ENCODE peak calls at places on chromosomes 16 and 17, in four cellular contexts. R is HepG2, B is K562, X is WTC11. G is an unnamed sample.

GRCh38 chr16:74092336-74092735 is 204.3 kb upstream of the PSMD7 start:
- DNase-seq in B (no peak), R (no peak), X (no peak), G (no peak)

GRCh38 chr17:1967092-1967662 is 58.0 kb downstream of the RTN4RL1 start:
- DNase-seq in B (no peak), X (peak; percentile 70), R (no peak), G (no peak)

GRCh38 chr17:5587431-5588032 is 3.2 kb upstream of the NLRP1 start:
- DNase-seq in X (no peak), B (peak; percentile 73), R (peak; percentile 81), G (peak; percentile 72)

GRCh38 chr17:18944646-18945045 is 7.3 kb upstream of the SLC5A10 start:
- DNase-seq in B (no peak), R (no peak), X (no peak), G (no peak)

GRCh38 chr16:24674877-24675276 is 54.6 kb upstream of the TNRC6A start:
- DNase-seq in X (no peak), B (no peak), R (no peak), G (no peak)

GRCh38 chr16:74322301-74322710 is 25.7 kb downstream of the PSMD7 start:
- DNase-seq in X (no peak), R (no peak), B (no peak), G (no peak)

GRCh38 chr17:43319293-43320124 is 79.3 kb upstream of the ARL4D start:
- DNase-seq in B (no peak), R (no peak), X (no peak), G (no peak)

GRCh38 chr16:76784530-76784929 is 406.5 kb upstream of the MON1B start:
- DNase-seq in X (no peak), R (no peak), B (no peak), G (no peak)

GRCh38 chr17:39929657-39930407 is 2.3 kb downstream of the LRRC3C start:
- DNase-seq in B (no peak), X (no peak), R (peak; percentile 62), G (no peak)

GRCh38 chr16:83932304-83932703 is 20.7 kb upstream of the OSGIN1 start:
- DNase-seq in B (no peak), R (no peak), X (no peak), G (no peak)

GRCh38 chr16:83931556-83931955 is 21.5 kb upstream of the OSGIN1 start:
- DNase-seq in X (no peak), R (no peak), B (no peak), G (no peak)

GRCh38 chr16:83934684-83934977 is 18.4 kb upstream of the OSGIN1 start:
- DNase-seq in B (no peak), R (no peak), X (no peak), G (no peak)

GRCh38 chr16:83933885-83934683 is 19.0 kb upstream of the OSGIN1 start:
- DNase-seq in R (no peak), X (no peak), B (no peak), G (no peak)

DNA sequence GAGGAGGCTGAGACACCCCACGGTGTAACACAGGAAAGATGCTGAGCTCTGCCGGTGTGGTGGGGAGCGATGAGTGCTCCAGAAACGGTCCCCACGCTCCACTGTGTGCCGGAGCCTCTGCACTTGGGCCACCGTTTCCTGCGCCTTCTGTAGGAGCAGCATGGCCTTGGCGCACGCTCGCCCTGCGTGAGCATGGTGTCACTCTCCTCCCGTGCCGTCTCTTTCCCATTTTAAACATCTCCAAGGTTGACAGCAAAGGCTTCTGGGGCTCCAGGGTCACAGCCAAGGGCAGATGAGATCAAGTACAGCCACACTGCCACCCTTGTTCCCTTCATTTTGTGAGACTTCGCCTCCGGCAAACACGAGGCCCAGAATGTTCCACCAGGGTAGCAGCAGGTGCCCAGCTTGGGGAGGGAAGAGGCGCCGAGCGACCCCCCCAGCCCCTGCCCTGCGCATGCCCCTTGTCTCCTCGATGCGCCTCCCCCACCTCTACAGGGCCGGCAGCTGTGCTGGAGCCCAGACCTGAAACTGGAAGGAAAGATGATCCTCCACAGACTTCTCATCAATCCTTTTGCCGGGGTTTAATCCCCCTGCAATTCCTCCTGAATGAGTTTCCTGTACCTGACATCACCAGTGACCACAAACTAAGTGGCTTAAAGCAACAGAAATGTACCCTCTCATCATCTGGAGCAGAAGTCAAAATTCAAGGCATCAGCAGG is 19.9 kb upstream of the OSGIN1 start:
- DNase-seq in X (no peak), R (no peak), B (no peak), G (no peak)
- TF ChIP-seq ELF4 in X (no peak), R (no peak), B (no peak), G (no peak)

DNA sequence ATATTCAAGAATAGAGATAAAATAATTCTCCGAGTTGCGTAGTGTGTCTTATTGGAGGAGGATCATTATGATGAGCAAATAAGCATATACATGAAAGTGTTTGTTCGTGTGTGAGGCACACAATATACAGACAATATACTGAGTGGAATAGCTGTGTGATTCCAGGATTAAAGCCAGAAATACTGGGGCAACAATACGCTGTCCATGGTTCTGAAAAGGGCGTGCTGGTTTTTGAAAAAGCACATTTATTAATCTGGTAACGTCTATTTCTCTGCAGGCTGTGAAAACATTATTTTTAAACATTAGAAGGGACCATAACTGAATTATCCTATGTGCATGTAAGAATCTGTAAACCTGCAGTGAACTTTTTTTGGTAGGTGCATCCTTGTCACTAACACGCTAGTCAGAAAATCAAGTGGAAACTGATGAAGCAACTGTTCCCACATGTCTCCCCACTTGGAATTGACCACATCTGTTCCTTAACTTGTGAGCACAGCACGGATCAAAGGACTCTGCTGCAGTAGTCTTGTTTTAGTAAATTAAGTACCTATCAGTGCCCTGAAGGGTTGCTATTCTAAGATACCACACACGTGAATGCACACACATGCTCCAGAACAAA is 346.0 kb downstream of the GRIN2A start:
- DNase-seq in R (no peak), B (peak; percentile 25), X (no peak), G (peak; percentile 16)
- TF ChIP-seq ELF4 in R (no peak), B (no peak), X (no peak), G (no peak)

GRCh38 chr17:79478051-79478461 is 132.8 kb downstream of the RBFOX3 start:
- DNase-seq in R (no peak), X (no peak), B (peak; percentile 16), G (no peak)

GRCh38 chr17:79469646-79470045 is 141.2 kb downstream of the RBFOX3 start:
- DNase-seq in B (no peak), X (no peak), R (no peak), G (no peak)

GRCh38 chr17:79473836-79474204 is 137.0 kb downstream of the RBFOX3 start:
- DNase-seq in X (no peak), B (no peak), R (no peak), G (no peak)

GRCh38 chr17:79476074-79476473 is 134.8 kb downstream of the RBFOX3 start:
- DNase-seq in B (peak; percentile 11), X (no peak), R (no peak), G (no peak)

GRCh38 chr17:79473111-79473835 is 137.6 kb downstream of the RBFOX3 start:
- DNase-seq in B (peak; percentile 76), R (peak; percentile 39), X (no peak), G (no peak)
- TF ChIP-seq ELF4 in B (no peak), R (no peak), X (no peak), G (no peak)

DNA sequence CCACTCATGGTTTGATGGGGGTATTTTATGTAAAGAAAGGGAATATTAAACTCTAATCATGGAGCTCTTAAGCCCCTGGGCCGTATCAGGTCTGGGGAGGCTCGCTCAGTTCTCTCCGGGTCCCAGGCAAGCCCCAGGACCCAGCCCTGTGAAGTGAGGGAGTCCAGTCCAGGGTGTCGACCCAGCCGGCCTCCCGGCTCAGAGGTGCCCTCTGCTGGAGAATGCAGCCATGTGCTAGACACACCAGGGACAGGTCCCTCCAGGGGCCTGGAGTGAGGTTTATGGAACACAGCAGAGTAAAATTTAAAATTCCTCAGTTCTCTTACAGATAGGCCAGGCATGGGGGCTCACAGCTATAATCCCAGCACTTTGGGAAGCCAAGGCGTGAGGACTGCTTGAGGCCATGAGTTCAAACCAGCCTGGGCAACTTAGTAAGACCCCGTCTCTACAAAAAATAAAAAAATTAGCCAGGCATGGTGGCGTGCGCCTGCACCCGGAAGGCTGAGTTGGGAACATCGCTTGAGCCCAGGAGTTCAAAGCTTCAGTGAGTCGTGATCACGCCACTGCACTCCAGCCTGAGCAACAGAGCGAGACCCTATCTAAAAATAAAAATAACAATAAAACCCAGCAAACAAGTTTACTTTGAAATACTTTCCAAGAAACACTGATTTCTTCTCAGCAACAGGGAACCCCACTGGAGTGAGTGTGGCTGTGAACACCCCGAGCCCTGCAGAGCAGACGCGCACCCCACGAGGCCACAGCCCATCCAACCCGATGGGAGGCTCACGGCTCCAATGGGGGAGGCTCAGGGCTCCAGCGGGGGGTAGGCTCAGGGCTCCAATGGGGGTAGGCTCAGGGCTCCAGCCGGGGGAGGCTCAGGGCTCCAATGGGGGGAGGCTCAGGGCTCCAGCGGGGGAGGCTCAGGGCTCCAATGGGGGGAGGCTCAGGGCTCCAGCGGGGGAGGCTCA is 72.2 kb downstream of the ZNF778 start:
- DNase-seq in R (peak; percentile 73), X (peak; percentile 91), B (peak; percentile 84), G (peak; percentile 95)
- TF ChIP-seq ELF4 in R (no peak), X (no peak), B (no peak), G (no peak)

GRCh38 chr17:50657627-50658026 is 22.9 kb downstream of the ABCC3 start:
- DNase-seq in R (no peak), B (no peak), X (no peak), G (no peak)

GRCh38 chr17:50660042-50660886 is 25.6 kb downstream of the ABCC3 start:
- DNase-seq in B (peak; percentile 56), X (no peak), R (peak; percentile 90), G (no peak)

GRCh38 chr17:50657054-50657453 is 22.4 kb downstream of the ABCC3 start:
- DNase-seq in B (no peak), R (no peak), X (no peak), G (no peak)

GRCh38 chr17:50659220-50659619 is 24.5 kb downstream of the ABCC3 start:
- DNase-seq in X (peak; percentile 50), B (no peak), R (no peak), G (no peak)

GRCh38 chr17:50658602-50659001 is 23.9 kb downstream of the ABCC3 start:
- DNase-seq in B (peak; percentile 45), X (no peak), R (no peak), G (no peak)
- TF ChIP-seq ELF4 in B (no peak), X (no peak), R (no peak), G (no peak)

GRCh38 chr16:84340305-84341040 is 27.9 kb upstream of the ATP2C2 start:
- DNase-seq in B (no peak), X (no peak), R (no peak), G (no peak)
- TF ChIP-seq ELF4 in B (no peak), X (no peak), R (no peak), G (no peak)

GRCh38 chr16:12096828-12097522 is 120.4 kb downstream of the SNX29 start:
- DNase-seq in X (no peak), R (no peak), B (no peak), G (no peak)
- TF ChIP-seq ELF4 in X (no peak), R (no peak), B (no peak), G (no peak)

GRCh38 chr16:84324439-84325262 is 30.0 kb downstream of the WFDC1 start:
- DNase-seq in X (no peak), B (no peak), R (no peak), G (no peak)
- TF ChIP-seq ELF4 in X (no peak), B (no peak), R (no peak), G (no peak)

G was measured in HEK293T.